ENCODE peak calls at places on chromosomes 7 and 10, in six cellular contexts. One of them, this sample, is unnamed.

GRCh38 chr10:123848564-123849457 is 42.8 kb downstream of the CPXM2 start:
- DNase-seq in WTC11: no peak
- DNase-seq in HEK293T: no peak
- DNase-seq in K562: no peak
- DNase-seq in H1: no peak
- DNase-seq in HCT116: no peak
- DNase-seq in this sample: no peak

GRCh38 chr10:88297103-88297502 is 286.0 kb downstream of the RNLS start:
- DNase-seq in WTC11: no peak
- DNase-seq in HEK293T: no peak
- DNase-seq in K562: no peak
- DNase-seq in H1: no peak
- DNase-seq in HCT116: no peak
- DNase-seq in this sample: no peak

GRCh38 chr10:69730251-69731156 is 71.2 kb upstream of the COL13A1 start:
- DNase-seq in WTC11: no peak
- DNase-seq in HEK293T: no peak
- DNase-seq in K562: no peak
- DNase-seq in H1: no peak
- DNase-seq in HCT116: no peak
- DNase-seq in this sample: no peak

GRCh38 chr10:105885495-105885894 is 1244.4 kb downstream of the SORCS3 start:
- DNase-seq in WTC11: no peak
- DNase-seq in HEK293T: no peak
- DNase-seq in K562: no peak
- DNase-seq in H1: no peak
- DNase-seq in HCT116: no peak
- DNase-seq in this sample: no peak

GRCh38 chr7:76397409-76398183 is 11.9 kb downstream of the SSC4D start:
- DNase-seq in WTC11: peak
- DNase-seq in HEK293T: peak
- DNase-seq in K562: peak
- DNase-seq in H1: peak
- DNase-seq in HCT116: no peak
- DNase-seq in this sample: no peak

GRCh38 chr7:30352169-30352568 is 67.8 kb downstream of the ZNRF2 start:
- DNase-seq in WTC11: no peak
- DNase-seq in HEK293T: no peak
- DNase-seq in K562: no peak
- DNase-seq in H1: no peak
- DNase-seq in HCT116: no peak
- DNase-seq in this sample: no peak

GRCh38 chr7:43747703-43748102 is 10.8 kb upstream of the BLVRA start:
- DNase-seq in WTC11: no peak
- DNase-seq in HEK293T: no peak
- DNase-seq in K562: no peak
- DNase-seq in H1: no peak
- DNase-seq in HCT116: no peak
- DNase-seq in this sample: no peak

GRCh38 chr10:35387768-35388167 is 51.5 kb downstream of the CCNY start:
- DNase-seq in WTC11: no peak
- DNase-seq in HEK293T: no peak
- DNase-seq in K562: peak
- DNase-seq in H1: no peak
- DNase-seq in HCT116: no peak
- DNase-seq in this sample: no peak

GRCh38 chr10:112663181-112663879 is 216.3 kb downstream of the VTI1A start:
- DNase-seq in WTC11: no peak
- DNase-seq in HEK293T: no peak
- DNase-seq in K562: no peak
- DNase-seq in H1: no peak
- DNase-seq in HCT116: peak
- DNase-seq in this sample: peak

GRCh38 chr7:70647801-70648491 is 484.0 kb upstream of the GALNT17 start:
- DNase-seq in WTC11: no peak
- DNase-seq in HEK293T: no peak
- DNase-seq in K562: no peak
- DNase-seq in H1: no peak
- DNase-seq in HCT116: no peak
- DNase-seq in this sample: no peak

GRCh38 chr10:125190414-125190813 is 30.1 kb upstream of the CTBP2 start:
- DNase-seq in WTC11: no peak
- DNase-seq in HEK293T: no peak
- DNase-seq in K562: no peak
- DNase-seq in H1: no peak
- DNase-seq in HCT116: no peak
- DNase-seq in this sample: no peak

GRCh38 chr10:123930340-123931001 is 38.9 kb upstream of the CPXM2 start:
- DNase-seq in WTC11: no peak
- DNase-seq in HEK293T: no peak
- DNase-seq in K562: no peak
- DNase-seq in H1: no peak
- DNase-seq in HCT116: no peak
- DNase-seq in this sample: no peak

GRCh38 chr7:134645478-134645877 is 1.2 kb upstream of the BPGM start:
- DNase-seq in WTC11: no peak
- DNase-seq in HEK293T: no peak
- DNase-seq in K562: no peak
- DNase-seq in H1: no peak
- DNase-seq in HCT116: no peak
- DNase-seq in this sample: no peak

GRCh38 chr10:109912335-109913282 is 10.7 kb downstream of the XPNPEP1 start:
- DNase-seq in WTC11: no peak
- DNase-seq in HEK293T: no peak
- DNase-seq in K562: no peak
- DNase-seq in H1: no peak
- DNase-seq in HCT116: no peak
- DNase-seq in this sample: no peak

GRCh38 chr7:11195502-11195901 is 221.8 kb downstream of the PHF14 start:
- DNase-seq in WTC11: no peak
- DNase-seq in HEK293T: no peak
- DNase-seq in K562: no peak
- DNase-seq in H1: no peak
- DNase-seq in HCT116: no peak
- DNase-seq in this sample: no peak
- TF ChIP-seq SP1 in WTC11: no peak
- TF ChIP-seq SP1 in HEK293T: no peak
- TF ChIP-seq SP1 in K562: no peak
- TF ChIP-seq SP1 in H1: no peak
- TF ChIP-seq SP1 in HCT116: no peak
- TF ChIP-seq SP1 in this sample: no peak

GRCh38 chr10:49257626-49258350 is 41.2 kb upstream of the C10orf71 start:
- DNase-seq in WTC11: no peak
- DNase-seq in HEK293T: no peak
- DNase-seq in K562: no peak
- DNase-seq in H1: no peak
- DNase-seq in HCT116: no peak
- DNase-seq in this sample: no peak

GRCh38 chr10:49258351-49258683 is 40.7 kb upstream of the C10orf71 start:
- DNase-seq in WTC11: no peak
- DNase-seq in HEK293T: no peak
- DNase-seq in K562: no peak
- DNase-seq in H1: no peak
- DNase-seq in HCT116: no peak
- DNase-seq in this sample: no peak

GRCh38 chr10:49255883-49256282 is 43.1 kb upstream of the C10orf71 start:
- DNase-seq in WTC11: no peak
- DNase-seq in HEK293T: no peak
- DNase-seq in K562: no peak
- DNase-seq in H1: no peak
- DNase-seq in HCT116: no peak
- DNase-seq in this sample: no peak

GRCh38 chr10:49254556-49255318 is 44.2 kb upstream of the C10orf71 start:
- DNase-seq in WTC11: no peak
- DNase-seq in HEK293T: no peak
- DNase-seq in K562: no peak
- DNase-seq in H1: no peak
- DNase-seq in HCT116: no peak
- DNase-seq in this sample: no peak

GRCh38 chr10:49257159-49257558 is 41.8 kb upstream of the C10orf71 start:
- DNase-seq in WTC11: no peak
- DNase-seq in HEK293T: no peak
- DNase-seq in K562: no peak
- DNase-seq in H1: no peak
- DNase-seq in HCT116: no peak
- DNase-seq in this sample: no peak
- TF ChIP-seq SP1 in WTC11: no peak
- TF ChIP-seq SP1 in HEK293T: no peak
- TF ChIP-seq SP1 in K562: no peak
- TF ChIP-seq SP1 in H1: no peak
- TF ChIP-seq SP1 in HCT116: no peak
- TF ChIP-seq SP1 in this sample: no peak

GRCh38 chr10:6461961-6462360 is 118.1 kb downstream of the PRKCQ start:
- DNase-seq in WTC11: no peak
- DNase-seq in HEK293T: no peak
- DNase-seq in K562: no peak
- DNase-seq in H1: no peak
- DNase-seq in HCT116: no peak
- DNase-seq in this sample: no peak
- TF ChIP-seq SP1 in WTC11: no peak
- TF ChIP-seq SP1 in HEK293T: no peak
- TF ChIP-seq SP1 in K562: no peak
- TF ChIP-seq SP1 in H1: no peak
- TF ChIP-seq SP1 in HCT116: no peak
- TF ChIP-seq SP1 in this sample: no peak

GRCh38 chr7:148882668-148883232 is 1.3 kb downstream of the EZH2 start:
- DNase-seq in WTC11: no peak
- DNase-seq in HEK293T: no peak
- DNase-seq in K562: peak
- DNase-seq in H1: no peak
- DNase-seq in HCT116: no peak
- DNase-seq in this sample: no peak
- TF ChIP-seq SP1 in WTC11: no peak
- TF ChIP-seq SP1 in HEK293T: no peak
- TF ChIP-seq SP1 in K562: no peak
- TF ChIP-seq SP1 in H1: no peak
- TF ChIP-seq SP1 in HCT116: no peak
- TF ChIP-seq SP1 in this sample: no peak

GRCh38 chr10:132937861-132938260 is 4.5 kb downstream of the CFAP46 start:
- DNase-seq in WTC11: no peak
- DNase-seq in HEK293T: no peak
- DNase-seq in K562: no peak
- DNase-seq in H1: no peak
- DNase-seq in HCT116: no peak
- DNase-seq in this sample: no peak
- TF ChIP-seq SP1 in WTC11: no peak
- TF ChIP-seq SP1 in HEK293T: no peak
- TF ChIP-seq SP1 in K562: no peak
- TF ChIP-seq SP1 in H1: no peak
- TF ChIP-seq SP1 in HCT116: no peak
- TF ChIP-seq SP1 in this sample: no peak

GRCh38 chr10:119316729-119317097 is 109.3 kb downstream of the GRK5 start:
- DNase-seq in WTC11: no peak
- DNase-seq in HEK293T: peak
- DNase-seq in K562: peak
- DNase-seq in H1: no peak
- DNase-seq in HCT116: peak
- DNase-seq in this sample: peak
- TF ChIP-seq SP1 in WTC11: no peak
- TF ChIP-seq SP1 in HEK293T: no peak
- TF ChIP-seq SP1 in K562: no peak
- TF ChIP-seq SP1 in H1: no peak
- TF ChIP-seq SP1 in HCT116: no peak
- TF ChIP-seq SP1 in this sample: no peak

GRCh38 chr7:74499835-74500388 is 46.2 kb downstream of the GTF2IRD1 start:
- DNase-seq in WTC11: no peak
- DNase-seq in HEK293T: no peak
- DNase-seq in K562: no peak
- DNase-seq in H1: no peak
- DNase-seq in HCT116: no peak
- DNase-seq in this sample: no peak

GRCh38 chr7:74501298-74501697 is 47.6 kb downstream of the GTF2IRD1 start:
- DNase-seq in WTC11: no peak
- DNase-seq in HEK293T: no peak
- DNase-seq in K562: no peak
- DNase-seq in H1: no peak
- DNase-seq in HCT116: no peak
- DNase-seq in this sample: no peak

GRCh38 chr7:74503943-74504342 is 50.2 kb downstream of the GTF2IRD1 start:
- DNase-seq in WTC11: no peak
- DNase-seq in HEK293T: no peak
- DNase-seq in K562: no peak
- DNase-seq in H1: no peak
- DNase-seq in HCT116: no peak
- DNase-seq in this sample: no peak

GRCh38 chr7:74503061-74503460 is 49.4 kb downstream of the GTF2IRD1 start:
- DNase-seq in WTC11: no peak
- DNase-seq in HEK293T: no peak
- DNase-seq in K562: no peak
- DNase-seq in H1: no peak
- DNase-seq in HCT116: no peak
- DNase-seq in this sample: no peak

GRCh38 chr7:74502216-74502891 is 48.6 kb downstream of the GTF2IRD1 start:
- DNase-seq in WTC11: no peak
- DNase-seq in HEK293T: no peak
- DNase-seq in K562: no peak
- DNase-seq in H1: no peak
- DNase-seq in HCT116: no peak
- DNase-seq in this sample: no peak
- TF ChIP-seq SP1 in WTC11: no peak
- TF ChIP-seq SP1 in HEK293T: no peak
- TF ChIP-seq SP1 in K562: no peak
- TF ChIP-seq SP1 in H1: no peak
- TF ChIP-seq SP1 in HCT116: no peak
- TF ChIP-seq SP1 in this sample: no peak

DNA sequence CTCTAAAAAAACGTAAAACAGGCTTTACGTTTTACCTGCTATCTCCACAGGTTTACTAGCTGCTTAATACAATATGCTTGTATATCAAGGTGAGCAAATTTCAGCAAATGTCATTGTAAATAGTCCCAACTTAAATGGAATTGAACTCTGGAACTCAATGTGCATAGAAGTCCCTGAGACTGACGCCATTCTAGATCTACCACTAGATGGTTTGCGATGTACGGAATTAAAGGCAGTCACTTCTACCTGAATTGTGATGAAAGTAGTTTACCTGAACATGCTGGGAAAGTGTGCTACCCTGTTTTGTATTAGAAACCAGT is 837 bp upstream of the SNX13 start:
- DNase-seq in WTC11: no peak
- DNase-seq in HEK293T: no peak
- DNase-seq in K562: peak
- DNase-seq in H1: no peak
- DNase-seq in HCT116: no peak
- DNase-seq in this sample: peak
- TF ChIP-seq SP1 in WTC11: no peak
- TF ChIP-seq SP1 in HEK293T: no peak
- TF ChIP-seq SP1 in K562: no peak
- TF ChIP-seq SP1 in H1: no peak
- TF ChIP-seq SP1 in HCT116: no peak
- TF ChIP-seq SP1 in this sample: no peak

This sample was measured in HepG2.